ENCODE peak calls at places on chromosomes 5 and 9, in six cellular contexts. N, B, E, A, W and Q are unnamed samples.

GRCh38 chr9:95880011-95880690 is 4.7 kb downstream of the ERCC6L2 start:
- DNase-seq in A (no peak), W (no peak), B (no peak), N (no peak), E (no peak), Q (peak)

GRCh38 chr9:126893079-126893478 is 21.5 kb upstream of the RALGPS1 start:
- DNase-seq in E (no peak), W (peak), B (no peak), A (no peak), N (no peak), Q (no peak)

GRCh38 chr5:149443210-149443609 is 64.1 kb upstream of the IL17B start:
- DNase-seq in B (no peak), A (no peak), N (no peak), E (no peak), W (no peak), Q (no peak)

GRCh38 chr5:156879665-156880285 is 29.7 kb downstream of the PPP1R2B start:
- DNase-seq in E (no peak), A (no peak), B (no peak), N (no peak), W (no peak), Q (no peak)

GRCh38 chr9:7976167-7976755 is 176.7 kb upstream of the DMAC1 start:
- DNase-seq in A (no peak), W (no peak), E (no peak), B (no peak), N (no peak), Q (no peak)

GRCh38 chr9:100911273-100911672 is 117.3 kb upstream of the PLPPR1 start:
- DNase-seq in W (no peak), E (no peak), B (no peak), N (no peak), A (no peak), Q (no peak)

GRCh38 chr5:157212307-157212706 is 31.7 kb downstream of the ITK start:
- DNase-seq in N (no peak), E (no peak), A (no peak), B (no peak), W (no peak), Q (no peak)

GRCh38 chr9:16575142-16575877 is 295.2 kb downstream of the BNC2 start:
- DNase-seq in W (no peak), E (no peak), N (no peak), A (no peak), B (peak), Q (no peak)

GRCh38 chr9:136160939-136161610 is 42.4 kb upstream of the TMEM250 start:
- DNase-seq in E (no peak), W (no peak), N (no peak), A (no peak), B (no peak), Q (no peak)

GRCh38 chr5:1546556-1546955 is 22.8 kb upstream of the LPCAT1 start:
- DNase-seq in B (no peak), N (peak), A (peak), E (no peak), W (no peak), Q (no peak)

GRCh38 chr5:65086234-65086886 is 317.6 kb downstream of the CWC27 start:
- DNase-seq in E (no peak), N (no peak), B (no peak), W (no peak), A (no peak), Q (peak)

GRCh38 chr9:134014946-134015345 is 10.3 kb upstream of the BRD3OS start:
- DNase-seq in B (no peak), N (no peak), W (no peak), A (no peak), E (no peak), Q (no peak)

GRCh38 chr9:110029422-110029814 is 178.5 kb downstream of the C9orf152 start:
- DNase-seq in A (no peak), W (no peak), B (no peak), N (no peak), E (no peak), Q (peak)

GRCh38 chr9:110161940-110162339 is 46.0 kb downstream of the C9orf152 start:
- DNase-seq in N (no peak), E (no peak), B (no peak), A (no peak), W (no peak), Q (no peak)

GRCh38 chr9:20729545-20729944 is 45.5 kb downstream of the FOCAD start:
- DNase-seq in N (no peak), E (no peak), W (no peak), A (no peak), B (no peak), Q (no peak)

GRCh38 chr5:52077941-52078825 is 694.9 kb downstream of the ISL1 start:
- DNase-seq in A (no peak), N (no peak), W (no peak), E (no peak), B (peak), Q (no peak)

GRCh38 chr5:1285883-1286291 is 9.0 kb downstream of the TERT start:
- DNase-seq in E (no peak), B (peak), W (no peak), N (no peak), A (no peak), Q (no peak)

GRCh38 chr5:112738180-112738560 is 485 bp downstream of the APC start:
- DNase-seq in E (no peak), N (no peak), B (peak), W (no peak), A (no peak), Q (peak)

GRCh38 chr9:80437825-80438224 is 866.1 kb downstream of the TLE4 start:
- DNase-seq in N (no peak), E (no peak), B (no peak), W (no peak), A (no peak), Q (no peak)

GRCh38 chr5:83844320-83845068 is 123.8 kb upstream of the HAPLN1 start:
- DNase-seq in W (no peak), B (no peak), E (no peak), A (no peak), N (peak), Q (peak)

GRCh38 chr9:121601234-121601633 is 50.2 kb upstream of the DAB2IP start:
- DNase-seq in W (no peak), N (peak), E (no peak), A (no peak), B (no peak), Q (no peak)

GRCh38 chr9:98529841-98530240 is 178.9 kb downstream of the GABBR2 start:
- DNase-seq in E (no peak), N (no peak), B (no peak), W (no peak), A (no peak), Q (no peak)

GRCh38 chr5:14406554-14406849 is 175.1 kb upstream of the OTULINL start:
- DNase-seq in B (no peak), A (no peak), W (no peak), N (no peak), E (no peak), Q (peak)

GRCh38 chr9:35822926-35823325 is 5.6 kb downstream of the FAM221B start:
- DNase-seq in N (no peak), E (no peak), W (no peak), B (no peak), A (no peak), Q (no peak)

GRCh38 chr5:143442398-143442797 is 38.9 kb upstream of the NR3C1 start:
- DNase-seq in A (no peak), E (no peak), W (no peak), N (no peak), B (no peak), Q (no peak)

GRCh38 chr5:98997000-98997399 is 68.2 kb upstream of the CHD1 start:
- DNase-seq in W (no peak), E (no peak), A (no peak), N (no peak), B (no peak), Q (peak)

GRCh38 chr5:7592910-7593309 is 197.0 kb downstream of the ADCY2 start:
- DNase-seq in N (no peak), B (peak), E (no peak), W (no peak), A (no peak), Q (no peak)

GRCh38 chr5:147534172-147534951 is 24.5 kb upstream of the DPYSL3 start:
- DNase-seq in B (no peak), W (no peak), E (no peak), N (no peak), A (no peak), Q (no peak)

GRCh38 chr9:106092083-106092482 is 397.7 kb downstream of the TMEM38B start:
- DNase-seq in W (no peak), E (no peak), A (no peak), B (no peak), N (no peak), Q (no peak)
- TF ChIP-seq CTCF in W (no peak), E (no peak), A (no peak), B (no peak), N (no peak), Q (no peak)

DNA sequence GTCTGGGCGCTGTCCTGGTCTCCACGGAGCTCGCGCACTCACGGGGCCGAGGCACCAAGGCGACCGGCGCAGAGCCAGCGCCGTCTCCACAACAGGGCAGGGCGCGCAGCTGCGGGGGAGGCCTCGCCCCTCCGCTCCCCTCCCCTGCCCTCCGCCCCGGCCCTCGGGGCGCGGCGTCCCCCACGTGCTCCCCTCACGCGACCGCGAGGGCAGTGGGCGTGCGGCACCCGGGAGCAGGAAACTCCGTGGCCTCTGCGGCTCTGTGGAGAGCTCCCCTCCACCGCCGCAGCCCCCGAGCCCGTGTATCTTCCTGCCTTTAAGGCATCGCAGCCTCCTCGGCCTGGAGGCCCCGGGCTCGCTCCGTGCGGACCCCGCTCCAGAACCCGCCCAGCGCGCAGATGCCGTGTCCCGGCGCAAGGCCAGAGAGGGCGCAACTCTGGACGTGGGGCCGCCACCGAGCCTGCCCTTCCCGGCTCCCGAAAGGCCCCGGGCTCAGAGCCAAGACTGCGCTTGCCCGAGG is 706 bp upstream of the TUBB4B start:
- DNase-seq in A (peak), W (no peak), E (peak), N (peak), B (no peak), Q (peak)
- TF ChIP-seq CTCF in A (no peak), W (no peak), E (no peak), N (no peak), B (peak), Q (no peak)

DNA sequence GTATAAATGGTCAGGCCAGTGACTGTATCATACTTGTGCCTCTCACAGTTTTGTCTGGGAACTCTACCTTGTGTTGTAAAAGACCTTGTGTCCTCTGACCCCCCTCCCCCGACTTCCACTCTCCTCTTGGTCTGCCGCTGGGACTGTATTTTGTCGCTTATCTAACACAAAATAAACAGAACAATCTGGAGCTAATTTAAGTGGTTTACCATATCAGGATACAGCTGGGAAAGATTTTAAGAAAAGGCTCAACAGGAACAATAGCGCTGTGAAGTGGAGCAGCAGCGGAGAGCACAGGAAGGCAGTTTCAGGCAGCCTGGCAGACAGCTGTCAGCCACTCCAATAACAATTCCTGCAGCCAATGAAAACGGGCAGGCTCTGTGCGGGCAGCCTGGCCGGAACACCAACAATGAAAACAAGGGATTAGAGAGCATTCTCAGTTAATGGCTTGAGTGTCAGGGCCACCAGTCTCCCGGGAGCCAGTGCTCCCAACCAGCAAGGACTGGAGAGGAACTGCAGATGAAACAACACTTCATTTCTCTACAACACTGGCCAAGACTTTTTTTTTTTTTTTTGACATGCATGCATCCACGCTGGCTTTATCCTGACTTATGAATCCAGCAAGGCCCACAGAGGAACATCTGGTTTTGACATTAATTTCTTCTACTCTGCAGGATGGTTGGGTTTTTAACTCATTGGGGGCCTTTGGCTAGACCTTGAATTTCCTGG is 76.8 kb downstream of the ARSB start:
- DNase-seq in B (peak), N (no peak), E (no peak), W (no peak), A (no peak), Q (peak)
- TF ChIP-seq CTCF in B (no peak), N (no peak), E (no peak), W (no peak), A (no peak), Q (no peak)

GRCh38 chr9:28951945-28952344 is 1378.7 kb upstream of the C9orf72 start:
- DNase-seq in A (no peak), N (no peak), B (peak), E (no peak), W (no peak), Q (no peak)
- TF ChIP-seq CTCF in A (no peak), N (no peak), B (peak), E (no peak), W (no peak), Q (peak)